ENCODE peak calls at places on chromosomes 16 and 17, in four cellular contexts. U is AG04450, X is left ventricle myocardium inferior, Z is pancreas. M is an unnamed sample. For H3K27me3, the result is how much of the 10 kb centered on the place peaks cover.

GRCh38 chr16:4936181-4936990 is 562 bp downstream of the PPL start:
- DNase-seq in X (no peak), U (no peak), Z (peak), M (no peak)

GRCh38 chr16:66695935-66696668 is 441 bp downstream of the CMTM4 start:
- DNase-seq in Z (peak), X (no peak), U (no peak), M (peak)

GRCh38 chr17:75509528-75510258 is 5.6 kb downstream of the CASKIN2 start:
- DNase-seq in X (peak), U (no peak), Z (no peak), M (no peak)

GRCh38 chr17:36117505-36118382 is 14.1 kb downstream of the CCL4 start:
- DNase-seq in Z (no peak), U (no peak), X (no peak), M (no peak)

GRCh38 chr17:66337866-66338472 is 35.6 kb downstream of the PRKCA start:
- DNase-seq in Z (no peak), U (no peak), X (no peak), M (no peak)

GRCh38 chr17:17724991-17725852 is 44.0 kb downstream of the RAI1 start:
- DNase-seq in X (no peak), Z (no peak), U (no peak), M (no peak)

GRCh38 chr17:18248300-18248731 is 10.2 kb downstream of the FLII start:
- DNase-seq in U (peak), Z (peak), X (peak), M (no peak)

GRCh38 chr17:3027786-3028532 is 35.4 kb downstream of the OR1D5 start:
- DNase-seq in U (no peak), Z (no peak), X (no peak), M (peak)

GRCh38 chr16:82753821-82754220 is 127.1 kb downstream of the CDH13 start:
- DNase-seq in X (no peak), U (no peak), Z (no peak), M (no peak)

GRCh38 chr17:15957206-15957605 is 12.3 kb downstream of the ADORA2B start:
- DNase-seq in U (no peak), Z (no peak), X (no peak), M (no peak)

GRCh38 chr17:43367588-43368242 is 31.1 kb upstream of the ARL4D start:
- DNase-seq in U (peak), X (no peak), Z (no peak), M (no peak)

GRCh38 chr17:49968380-49969133 is 433 bp upstream of the DLX4 start:
- DNase-seq in X (peak), Z (peak), U (no peak), M (peak)

GRCh38 chr17:28716740-28717577 is 709 bp downstream of the RAB34 start:
- DNase-seq in X (peak), Z (no peak), U (no peak), M (peak)

GRCh38 chr17:72342582-72343527 is 222.0 kb downstream of the SOX9 start:
- DNase-seq in X (peak), Z (no peak), U (no peak), M (peak)

GRCh38 chr17:28252436-28252835 is 66.6 kb upstream of the TMEM97 start:
- DNase-seq in U (no peak), X (no peak), Z (no peak), M (no peak)

GRCh38 chr17:31508310-31509094 is 117.0 kb downstream of the RAB11FIP4 start:
- DNase-seq in X (no peak), U (no peak), Z (no peak), M (no peak)

GRCh38 chr16:66931665-66932064 is 2.5 kb downstream of the CIAO2B start:
- DNase-seq in Z (no peak), U (no peak), X (no peak), M (no peak)

GRCh38 chr16:8950580-8951077 is 13.1 kb downstream of the USP7 start:
- DNase-seq in Z (no peak), U (no peak), X (no peak), M (no peak)

GRCh38 chr16:15552507-15552906 is 90.4 kb downstream of the MARF1 start:
- DNase-seq in U (no peak), Z (no peak), X (no peak), M (no peak)

GRCh38 chr16:62105244-62105643 is 69.0 kb upstream of the CDH8 start:
- DNase-seq in U (no peak), X (no peak), Z (no peak), M (no peak)

GRCh38 chr16:2428051-2428786 is 1.0 kb upstream of the CCNF start:
- DNase-seq in Z (peak), X (no peak), U (no peak), M (no peak)

GRCh38 chr16:80006175-80006895 is 405.8 kb upstream of the MAF start:
- DNase-seq in U (no peak), X (peak), Z (no peak), M (no peak)

DNA sequence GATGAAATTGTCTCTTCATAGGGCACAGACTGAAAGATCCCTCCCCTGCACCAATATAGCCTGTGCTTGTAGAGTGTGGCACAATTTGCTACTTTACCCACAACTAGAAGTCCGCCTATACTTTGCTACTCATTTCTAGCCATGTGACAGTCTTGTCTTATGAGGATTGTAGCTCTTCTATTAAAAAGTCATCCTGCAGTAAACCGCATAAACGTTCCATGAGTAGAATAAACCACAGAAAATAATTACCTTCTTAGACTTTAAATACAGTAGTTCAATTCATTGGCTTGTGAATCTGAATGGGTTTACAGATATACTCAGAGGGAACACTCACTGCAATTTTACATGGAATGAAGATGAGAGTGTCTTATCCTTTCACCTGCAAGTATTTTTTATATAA is 4.4 kb downstream of the KRT27 start:
- DNase-seq in X (no peak), Z (no peak), U (no peak), M (no peak)
- H3K27me3 ChIP-seq in X (half or more), Z (under half), U (under half), M (under half)

GRCh38 chr16:50550035-50550434 is 1.8 kb downstream of the NKD1 start:
- DNase-seq in X (no peak), Z (no peak), U (no peak), M (no peak)

GRCh38 chr16:50549561-50549915 is 1.3 kb downstream of the NKD1 start:
- DNase-seq in Z (no peak), U (no peak), X (no peak), M (no peak)

GRCh38 chr16:50547944-50548658 is at the start of gene NKD1:
- DNase-seq in Z (peak), X (peak), U (no peak), M (peak)

GRCh38 chr16:50547340-50547865 is 793 bp upstream of the NKD1 start:
- DNase-seq in X (peak), U (no peak), Z (peak), M (peak)

GRCh38 chr16:50548659-50549560 is 714 bp downstream of the NKD1 start:
- DNase-seq in X (no peak), Z (peak), U (no peak), M (peak)
- H3K27me3 ChIP-seq in X (half or more), Z (under half), U (half or more), M (under half)

DNA sequence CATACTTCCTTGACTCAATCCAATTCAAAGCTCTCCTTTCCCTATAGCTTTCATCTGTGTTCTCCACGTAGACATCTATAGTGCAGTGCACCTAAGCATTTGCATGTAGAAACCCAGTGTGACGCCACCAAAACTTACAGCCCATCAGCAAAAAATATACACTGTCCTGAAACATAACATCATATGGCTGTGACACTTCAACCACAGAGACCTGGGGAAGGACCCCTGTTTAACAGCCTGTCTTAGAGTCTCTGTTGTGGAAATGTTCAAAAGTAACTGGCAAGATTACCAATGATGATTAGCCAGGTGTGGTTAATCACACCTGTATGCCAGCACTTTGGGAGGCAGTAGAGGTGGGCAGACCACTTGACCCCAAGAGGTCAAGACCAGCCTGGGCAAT is 22.2 kb downstream of the GSPT1 start:
- DNase-seq in X (no peak), Z (no peak), U (no peak), M (no peak)
- H3K27me3 ChIP-seq in X (under half), Z (under half), U (under half), M (under half)

DNA sequence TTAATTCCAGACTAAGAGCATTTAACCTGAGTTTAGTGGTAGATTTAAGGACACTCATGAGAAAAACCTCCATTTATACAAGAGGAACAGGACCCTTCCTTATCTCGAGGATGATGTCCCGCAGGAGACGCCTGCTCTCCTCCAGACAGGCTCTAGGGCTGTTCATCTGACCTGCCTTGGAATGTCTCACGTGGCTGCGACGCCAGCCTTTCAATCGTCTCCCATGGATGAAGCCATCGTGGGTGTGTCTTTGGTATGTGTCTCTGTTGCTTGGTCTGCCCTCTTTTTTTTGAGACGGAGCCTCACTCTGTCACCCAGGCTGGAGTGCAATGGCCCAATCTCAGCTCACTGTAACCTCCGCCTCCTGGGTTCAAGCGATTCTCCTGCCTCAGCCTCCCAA is 16.5 kb downstream of the CHMP6 start:
- DNase-seq in X (no peak), U (no peak), Z (no peak), M (no peak)
- H3K27me3 ChIP-seq in X (under half), U (under half), Z (under half), M (under half)

GRCh38 chr16:87065781-87066694 is 251.2 kb downstream of the C16orf95 start:
- DNase-seq in U (no peak), Z (no peak), X (no peak), M (no peak)
- H3K27me3 ChIP-seq in U (under half), Z (under half), X (half or more), M (under half)

GRCh38 chr16:88454315-88455057 is 1.4 kb downstream of the ZFPM1 start:
- DNase-seq in X (no peak), U (no peak), Z (peak), M (no peak)

GRCh38 chr16:88453217-88453531 is at the start of gene ZFPM1:
- DNase-seq in U (no peak), X (no peak), Z (no peak), M (no peak)

GRCh38 chr16:88451586-88452484 is 1.2 kb upstream of the ZFPM1 start:
- DNase-seq in U (no peak), Z (peak), X (no peak), M (peak)

GRCh38 chr16:88453621-88454314 is 688 bp downstream of the ZFPM1 start:
- DNase-seq in U (no peak), Z (no peak), X (no peak), M (no peak)

DNA sequence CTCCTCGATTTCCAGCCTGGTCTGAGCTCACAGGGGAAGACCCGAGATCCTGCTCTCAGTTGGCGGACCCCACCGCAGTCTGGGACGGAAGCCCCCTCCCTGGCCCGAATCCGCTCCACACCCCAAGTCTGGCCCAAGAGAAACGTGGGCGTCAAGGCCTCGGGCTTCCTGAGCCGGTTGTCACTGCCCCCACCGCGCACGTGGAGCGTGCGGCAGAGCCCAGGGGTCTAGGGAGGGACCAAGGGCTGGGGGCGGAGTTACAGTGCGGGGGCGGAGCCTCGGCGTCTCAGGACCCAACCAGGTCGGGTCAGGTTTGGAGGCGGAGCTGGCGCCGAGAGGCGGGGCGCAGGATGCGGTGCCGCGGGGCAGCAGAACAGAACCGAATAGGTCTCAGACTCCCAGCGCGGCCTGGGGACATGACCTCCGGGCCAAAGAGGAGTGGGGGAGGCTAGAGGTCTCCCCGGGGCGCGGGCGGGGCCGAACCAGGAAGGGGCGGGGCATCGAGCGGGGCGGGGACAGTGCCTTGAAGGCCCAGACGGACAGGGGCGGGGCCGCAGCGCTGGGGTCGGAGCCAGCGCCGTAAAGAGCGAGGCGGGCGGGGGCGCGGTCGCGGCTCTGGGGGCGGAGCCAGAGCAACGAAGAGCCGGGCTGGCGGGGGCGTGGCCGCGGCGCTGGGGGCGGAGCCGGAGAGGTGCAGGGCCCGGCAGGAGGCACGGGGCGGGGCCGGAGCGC is 429 bp upstream of the ZFPM1 start:
- DNase-seq in X (peak), Z (peak), U (peak), M (peak)
- H3K27me3 ChIP-seq in X (under half), Z (under half), U (under half), M (under half)

GRCh38 chr16:57788951-57789350 is 13.3 kb downstream of the KIFC3 start:
- DNase-seq in Z (no peak), X (no peak), U (no peak), M (no peak)

GRCh38 chr16:57787519-57787905 is 14.8 kb downstream of the KIFC3 start:
- DNase-seq in Z (no peak), X (no peak), U (no peak), M (no peak)

GRCh38 chr16:57785924-57786323 is 16.4 kb downstream of the KIFC3 start:
- DNase-seq in Z (no peak), X (no peak), U (no peak), M (no peak)

GRCh38 chr16:57786632-57787518 is 15.4 kb downstream of the KIFC3 start:
- DNase-seq in Z (no peak), U (no peak), X (peak), M (no peak)

DNA sequence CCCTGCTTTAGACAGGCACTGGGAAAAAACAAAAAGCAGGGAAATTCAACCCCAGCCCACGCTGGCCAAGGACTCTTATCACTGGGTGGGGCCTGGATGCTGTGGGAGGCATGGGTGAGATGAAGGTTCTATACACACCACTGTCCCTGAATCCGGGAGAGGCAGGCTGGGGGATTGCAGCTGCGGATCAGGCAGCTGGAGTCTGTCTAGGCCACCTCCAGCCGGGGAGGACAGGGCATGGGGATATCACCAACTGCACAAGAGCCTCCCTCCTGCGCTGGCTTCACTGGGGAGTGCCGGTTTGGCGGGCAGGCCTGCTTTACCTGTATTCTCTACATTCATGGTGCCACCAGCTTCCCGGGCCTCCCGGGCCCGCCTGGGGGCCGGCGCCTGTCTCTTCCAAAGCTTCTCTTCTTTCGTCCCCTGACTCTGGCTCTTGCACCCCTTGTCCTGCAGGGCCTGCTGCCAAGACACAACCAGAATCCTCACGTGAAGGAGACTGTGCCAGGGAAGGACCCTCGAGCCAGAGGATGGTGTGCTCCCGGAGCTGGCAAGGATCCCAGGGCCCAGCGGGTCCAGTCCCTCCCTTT is 13.9 kb downstream of the KIFC3 start:
- DNase-seq in Z (no peak), X (no peak), U (no peak), M (no peak)
- H3K27me3 ChIP-seq in Z (under half), X (under half), U (under half), M (under half)

GRCh38 chr17:46818929-46819859 is 702 bp upstream of the WNT3 start:
- DNase-seq in Z (no peak), X (no peak), U (no peak), M (no peak)

GRCh38 chr17:46817901-46818209 is 637 bp downstream of the WNT3 start:
- DNase-seq in X (no peak), U (no peak), Z (no peak), M (no peak)

GRCh38 chr17:46818319-46818928 is at the start of gene WNT3:
- DNase-seq in X (no peak), U (no peak), Z (no peak), M (no peak)

GRCh38 chr17:46815474-46816353 is 2.8 kb downstream of the WNT3 start:
- DNase-seq in Z (no peak), U (no peak), X (no peak), M (no peak)

GRCh38 chr17:46817151-46817900 is 1.2 kb downstream of the WNT3 start:
- DNase-seq in U (no peak), Z (no peak), X (no peak), M (no peak)
- H3K27me3 ChIP-seq in U (half or more), Z (under half), X (half or more), M (under half)

M was measured in aorta.